ENCODE peak calls at places on chromosomes 7 and 10, in nine cellular contexts. A is NCI-H510A treated with DMSO at 0.1 percent for 48 hours, Y is NB4, Q is sciatic nerve, G is AG08395, W is amygdala, K is HTR-8/SVneo, J is left colon, N is HFF-Myc. U is an unnamed sample.

GRCh38 chr7:74212661-74213060 is 2.9 kb downstream of the LAT2 start:
- DNase-seq in K (no peak), Q (no peak), A (no peak), W (no peak), N (no peak), G (no peak), J (no peak), Y (no peak), U (no peak)

GRCh38 chr10:71228875-71229720 is 16.7 kb downstream of the UNC5B start:
- DNase-seq in Y (no peak), W (no peak), J (peak), K (no peak), N (no peak), G (no peak), A (no peak), Q (no peak), U (no peak)

GRCh38 chr10:113111900-113112853 is 162.1 kb downstream of the TCF7L2 start:
- DNase-seq in N (no peak), A (peak), K (peak), J (no peak), W (no peak), G (peak), Q (no peak), Y (no peak), U (no peak)

GRCh38 chr10:82463165-82463564 is 588.2 kb downstream of the NRG3 start:
- DNase-seq in K (no peak), G (no peak), W (no peak), J (no peak), N (no peak), A (peak), Y (no peak), Q (no peak), U (no peak)

GRCh38 chr7:135773451-135773850 is 24.8 kb upstream of the FAM180A start:
- DNase-seq in A (peak), Y (no peak), J (no peak), N (peak), Q (no peak), K (no peak), W (no peak), G (no peak), U (peak)

GRCh38 chr10:85642421-85643170 is 724.0 kb downstream of the GRID1 start:
- DNase-seq in Q (no peak), A (peak), G (peak), W (no peak), K (peak), J (peak), Y (peak), N (no peak), U (no peak)

GRCh38 chr7:84372712-84373111 is 178.1 kb upstream of the SEMA3A start:
- DNase-seq in A (no peak), G (no peak), W (no peak), Y (peak), N (no peak), K (no peak), J (no peak), Q (no peak), U (no peak)

GRCh38 chr10:101564490-101564991 is 23.5 kb downstream of the POLL start:
- DNase-seq in W (no peak), A (no peak), G (no peak), Q (peak), J (no peak), Y (no peak), N (no peak), K (no peak), U (no peak)

GRCh38 chr10:61465807-61466425 is 12.7 kb upstream of the TMEM26 start:
- DNase-seq in Q (no peak), K (no peak), A (no peak), N (no peak), G (no peak), J (no peak), W (no peak), Y (peak), U (no peak)

GRCh38 chr7:79272066-79272669 is 181.3 kb downstream of the MAGI2 start:
- DNase-seq in G (peak), W (no peak), K (no peak), N (peak), J (no peak), Q (no peak), A (peak), Y (peak), U (peak)

GRCh38 chr10:43201545-43202131 is 63.4 kb downstream of the CSGALNACT2 start:
- DNase-seq in N (no peak), G (no peak), K (no peak), Y (no peak), W (no peak), Q (peak), J (peak), A (no peak), U (no peak)

GRCh38 chr7:139118234-139118802 is 8.8 kb upstream of the ZC3HAV1 start:
- DNase-seq in A (no peak), K (no peak), N (peak), Q (no peak), G (peak), Y (peak), J (no peak), W (no peak), U (no peak)

GRCh38 chr7:43353902-43354301 is 229.0 kb upstream of the STK17A start:
- DNase-seq in N (no peak), W (no peak), J (no peak), A (no peak), Q (no peak), G (no peak), Y (no peak), K (no peak), U (no peak)

GRCh38 chr7:124515431-124515830 is 250.2 kb downstream of the GPR37 start:
- DNase-seq in K (no peak), Y (no peak), W (no peak), J (no peak), Q (no peak), A (no peak), N (no peak), G (no peak), U (no peak)

GRCh38 chr10:78258303-78259030 is 224.8 kb downstream of the RPS24 start:
- DNase-seq in Q (no peak), J (no peak), N (no peak), K (no peak), Y (no peak), G (no peak), A (no peak), W (no peak), U (no peak)

GRCh38 chr10:85098835-85099521 is 770.6 kb downstream of the CCSER2 start:
- DNase-seq in K (no peak), W (no peak), G (no peak), Q (no peak), J (no peak), N (no peak), A (no peak), Y (no peak), U (no peak)

GRCh38 chr7:159114981-159115380 is 29.7 kb downstream of the VIPR2 start:
- DNase-seq in Y (no peak), K (no peak), Q (peak), G (no peak), W (no peak), J (no peak), N (no peak), A (no peak), U (no peak)

GRCh38 chr7:33771422-33771821 is 133.9 kb upstream of the BMPER start:
- DNase-seq in N (no peak), Y (no peak), K (no peak), W (no peak), G (no peak), A (no peak), J (no peak), Q (no peak), U (no peak)

GRCh38 chr10:53003094-53003493 is 230.5 kb upstream of the MBL2 start:
- DNase-seq in K (no peak), Y (no peak), W (no peak), J (no peak), G (no peak), A (no peak), N (no peak), Q (no peak), U (no peak)

GRCh38 chr7:143381427-143382125 is 431 bp downstream of the ZYX start:
- DNase-seq in W (peak), A (no peak), J (peak), Q (peak), Y (no peak), N (no peak), G (peak), K (peak), U (no peak)

GRCh38 chr7:100353685-100354330 is 4.1 kb upstream of the PILRB start:
- DNase-seq in A (no peak), K (no peak), Q (no peak), W (no peak), Y (peak), N (no peak), G (no peak), J (no peak), U (no peak)

GRCh38 chr10:120732643-120733313 is 118.4 kb upstream of the WDR11 start:
- DNase-seq in Y (peak), Q (no peak), A (peak), N (no peak), W (no peak), J (no peak), K (no peak), G (no peak), U (no peak)

GRCh38 chr10:87504307-87504666 is 406 bp upstream of the MINPP1 start:
- DNase-seq in Q (no peak), W (no peak), A (no peak), G (no peak), J (no peak), Y (no peak), N (no peak), K (no peak), U (no peak)

GRCh38 chr7:101669307-101669706 is 40.2 kb upstream of the MYL10 start:
- DNase-seq in Y (no peak), K (no peak), W (no peak), G (no peak), A (no peak), Q (no peak), N (no peak), J (no peak), U (no peak)

GRCh38 chr10:106942035-106942662 is 222.4 kb downstream of the SORCS1 start:
- DNase-seq in J (no peak), W (no peak), Y (no peak), A (no peak), N (no peak), Q (no peak), G (no peak), K (no peak), U (no peak)

GRCh38 chr7:38107486-38107893 is 70.6 kb upstream of the STARD3NL start:
- DNase-seq in J (peak), Y (peak), G (peak), N (peak), Q (peak), K (peak), A (peak), W (peak), U (peak)

GRCh38 chr7:100957832-100958421 is 8.6 kb downstream of the MUC3A start:
- DNase-seq in K (no peak), W (no peak), A (no peak), Q (no peak), Y (peak), J (no peak), G (no peak), N (no peak), U (no peak)

GRCh38 chr10:133099571-133099970 is 11.8 kb downstream of the ADGRA1 start:
- DNase-seq in A (no peak), Q (no peak), K (no peak), Y (no peak), N (no peak), G (no peak), W (no peak), J (no peak), U (no peak)

GRCh38 chr10:17415046-17415643 is 39.2 kb downstream of the ST8SIA6 start:
- DNase-seq in W (no peak), A (no peak), G (no peak), Y (no peak), K (no peak), N (no peak), J (no peak), Q (no peak), U (no peak)

GRCh38 chr10:123860856-123861255 is 30.8 kb downstream of the CPXM2 start:
- DNase-seq in J (no peak), G (no peak), K (no peak), A (no peak), Q (no peak), W (no peak), N (no peak), Y (no peak), U (no peak)

GRCh38 chr10:118962159-118962863 is 67.2 kb upstream of the NANOS1 start:
- DNase-seq in J (no peak), G (no peak), A (no peak), Q (peak), W (no peak), N (no peak), Y (no peak), K (no peak), U (no peak)

GRCh38 chr10:7896297-7896696 is 78.0 kb downstream of the TAF3 start:
- DNase-seq in A (no peak), W (no peak), Y (no peak), G (no peak), N (no peak), Q (no peak), K (no peak), J (no peak), U (no peak)

GRCh38 chr7:81111781-81112540 is 193.1 kb upstream of the SEMA3C start:
- DNase-seq in N (peak), G (no peak), K (peak), Q (no peak), A (no peak), W (no peak), Y (no peak), J (peak), U (no peak)

GRCh38 chr7:157475601-157476000 is 138.8 kb downstream of the DNAJB6 start:
- DNase-seq in K (no peak), Y (no peak), Q (no peak), A (no peak), W (no peak), J (no peak), N (no peak), G (no peak), U (no peak)

GRCh38 chr10:98638920-98639319 is 192.2 kb upstream of the HPS1 start:
- DNase-seq in Q (no peak), J (no peak), N (no peak), Y (no peak), G (no peak), W (no peak), A (no peak), K (no peak), U (no peak)

GRCh38 chr7:113698556-113699220 is 220.1 kb downstream of the PPP1R3A start:
- DNase-seq in G (peak), Y (peak), A (peak), W (no peak), J (no peak), N (no peak), Q (no peak), K (no peak), U (peak)

GRCh38 chr10:25811141-25811685 is 122.8 kb upstream of the MYO3A start:
- DNase-seq in G (no peak), W (no peak), Y (no peak), Q (no peak), K (no peak), A (no peak), N (no peak), J (no peak), U (no peak)

GRCh38 chr10:98096731-98097130 is 37.7 kb upstream of the R3HCC1L start:
- DNase-seq in N (no peak), W (no peak), G (no peak), Q (no peak), K (no peak), A (no peak), J (no peak), Y (no peak), U (no peak)

U was measured in NCI-H1092 treated with DMSO at 0.1 percent for 48 hours.